ENCODE peak calls at places on chromosomes 12 and 14, in seven cellular contexts. L, Y, J, N, O, F and K are unnamed samples. For H3K4me1, the result is how much of the 10 kb centered on the place peaks cover.

GRCh38 chr14:68939893-68940613 is 39.0 kb downstream of the ACTN1 start:
- DNase-seq in L (peak), Y (peak), J (peak), N (peak), O (peak), F (peak), K (peak)

GRCh38 chr12:75086086-75087038 is 123.3 kb downstream of the KCNC2 start:
- DNase-seq in L (peak), Y (no peak), J (no peak), N (no peak), O (no peak), F (no peak), K (no peak)

GRCh38 chr14:53517276-53517960 is 364.3 kb upstream of the DDHD1 start:
- DNase-seq in L (no peak), Y (no peak), J (no peak), N (no peak), O (no peak), F (no peak), K (no peak)

GRCh38 chr14:95235351-95235750 is 78.0 kb upstream of the DICER1 start:
- DNase-seq in L (no peak), Y (no peak), J (no peak), N (no peak), O (no peak), F (no peak), K (no peak)

GRCh38 chr14:50311337-50311973 is 574 bp downstream of the L2HGDH start:
- DNase-seq in L (no peak), Y (no peak), J (no peak), N (no peak), O (no peak), F (no peak), K (no peak)

GRCh38 chr14:68634346-68634745 is 158.5 kb downstream of the ZFP36L1 start:
- DNase-seq in L (no peak), Y (no peak), J (no peak), N (peak), O (no peak), F (no peak), K (no peak)

GRCh38 chr12:101806280-101806679 is 24.5 kb downstream of the GNPTAB start:
- DNase-seq in L (no peak), Y (no peak), J (no peak), N (no peak), O (no peak), F (no peak), K (no peak)

GRCh38 chr14:69037790-69038448 is 58.8 kb upstream of the ACTN1 start:
- DNase-seq in L (no peak), Y (no peak), J (no peak), N (no peak), O (no peak), F (no peak), K (no peak)

GRCh38 chr12:55757701-55758100 is 14.8 kb downstream of the GDF11 start:
- DNase-seq in L (no peak), Y (no peak), J (no peak), N (no peak), O (no peak), F (no peak), K (no peak)

GRCh38 chr14:104388631-104389325 is 190.8 kb upstream of the C14orf180 start:
- DNase-seq in L (no peak), Y (no peak), J (no peak), N (no peak), O (no peak), F (no peak), K (no peak)

GRCh38 chr12:9135903-9136310 is 20.2 kb upstream of the A2M start:
- DNase-seq in L (no peak), Y (no peak), J (no peak), N (no peak), O (no peak), F (no peak), K (no peak)

DNA sequence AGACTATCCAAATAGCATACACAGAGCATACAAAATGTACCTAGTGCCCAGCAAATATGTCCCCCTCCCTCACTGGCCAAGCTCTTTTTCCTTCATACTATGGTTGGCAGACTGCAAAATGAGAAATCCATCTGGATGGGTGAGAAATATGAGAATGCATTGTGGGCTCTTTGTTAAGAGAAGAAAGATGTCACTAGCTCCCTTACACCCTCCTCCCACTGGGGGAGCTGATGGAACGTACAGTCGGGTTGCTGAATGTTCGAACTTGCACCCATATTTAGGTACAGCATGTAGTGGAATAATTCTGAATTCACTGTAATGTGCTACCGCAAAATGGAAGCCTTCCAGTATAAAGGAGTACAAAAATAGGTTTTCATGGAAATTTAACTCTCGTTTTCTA is 377.5 kb downstream of the GRIN2B start:
- DNase-seq in L (no peak), Y (no peak), J (no peak), N (no peak), O (no peak), F (no peak), K (no peak)
- TF ChIP-seq CTCF in L (no peak), Y (no peak), J (no peak), N (no peak), O (no peak), F (no peak), K (no peak)

DNA sequence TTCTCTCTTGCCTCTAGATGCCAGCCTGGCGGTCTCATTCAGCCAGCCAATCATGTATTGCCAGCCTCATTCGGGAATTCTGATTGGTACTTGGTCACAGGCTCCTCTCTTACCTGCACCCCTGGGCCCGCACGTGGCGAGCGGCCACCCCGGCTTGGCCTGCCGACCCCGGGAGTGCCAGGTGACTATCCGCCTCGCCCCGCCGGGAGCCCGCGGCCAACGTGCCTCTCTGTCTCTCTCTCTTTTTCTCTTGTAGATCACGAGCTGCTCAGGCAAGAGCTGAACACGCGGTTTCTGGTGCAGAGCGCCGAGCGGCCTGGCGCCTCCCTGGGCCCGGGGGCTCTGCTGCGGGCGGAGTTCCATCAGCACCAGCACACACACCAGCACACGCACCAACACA is 39.3 kb downstream of the LRCOL1 start:
- DNase-seq in L (no peak), Y (no peak), J (no peak), N (no peak), O (no peak), F (no peak), K (no peak)
- H3K4me1 ChIP-seq in L (under half), Y (under half), J (under half), N (under half), O (under half), F (under half), K (under half)

GRCh38 chr14:91837076-91837475 is 30.3 kb downstream of the TC2N start:
- DNase-seq in L (peak), Y (no peak), J (no peak), N (no peak), O (no peak), F (no peak), K (no peak)
- H3K4me3 ChIP-seq in L (no peak), Y (peak), J (peak), N (peak), O (peak), F (peak), K (peak)

GRCh38 chr14:99034711-99035171 is 237.3 kb downstream of the BCL11B start:
- DNase-seq in L (no peak), Y (no peak), J (no peak), N (no peak), O (no peak), F (no peak), K (no peak)
- TF ChIP-seq CTCF in L (no peak), Y (no peak), J (no peak), N (no peak), O (no peak), F (no peak), K (no peak)

DNA sequence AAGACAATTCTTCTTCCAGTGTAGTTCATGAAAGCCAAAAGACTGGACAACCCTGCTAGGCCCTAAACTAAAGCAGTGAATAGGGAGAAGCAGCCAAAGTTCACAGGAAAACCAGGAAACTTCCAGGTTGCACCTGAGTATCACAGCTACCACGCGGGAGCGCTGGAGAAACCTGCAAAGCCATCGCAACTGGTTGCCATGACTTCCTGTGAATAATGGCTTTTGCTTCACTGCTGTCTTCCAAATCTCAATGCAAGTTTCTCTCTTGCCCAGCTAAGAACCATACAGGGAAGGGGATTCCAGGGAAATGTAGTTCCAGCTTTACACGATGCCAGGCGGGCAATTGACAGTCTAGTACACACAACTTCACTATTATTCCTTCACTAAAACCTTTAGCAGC is 114.1 kb downstream of the GXYLT1 start:
- DNase-seq in L (no peak), Y (no peak), J (no peak), N (no peak), O (no peak), F (no peak), K (no peak)
- H3K4me1 ChIP-seq in L (under half), Y (under half), J (under half), N (under half), O (under half), F (under half), K (under half)

DNA sequence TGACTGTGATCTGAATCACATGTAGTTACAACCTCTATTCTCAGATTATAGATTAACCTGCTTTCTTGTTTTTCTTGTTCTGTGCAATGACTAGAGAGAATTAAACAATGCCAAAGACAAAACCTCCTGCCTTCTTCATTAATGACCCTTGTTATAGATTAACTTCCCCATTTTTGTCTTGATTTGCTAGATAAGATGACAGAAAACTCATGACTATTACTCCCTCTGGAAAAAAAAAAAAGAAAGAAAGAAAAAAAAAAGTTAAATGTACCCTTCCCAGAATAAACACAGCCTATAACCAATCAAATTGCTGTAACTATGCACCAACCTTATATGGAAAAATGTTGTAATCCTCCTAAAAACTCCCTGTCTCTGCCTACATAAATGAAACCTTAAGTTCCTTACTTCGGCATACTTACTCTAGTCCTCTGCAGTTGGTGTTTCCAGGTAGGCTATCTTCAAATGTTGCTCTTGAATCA is 41.1 kb upstream of the PCED1B start:
- DNase-seq in L (no peak), Y (no peak), J (no peak), N (no peak), O (no peak), F (no peak), K (no peak)
- H3K4me3 ChIP-seq in L (no peak), Y (no peak), J (no peak), N (no peak), O (no peak), F (no peak), K (no peak)

DNA sequence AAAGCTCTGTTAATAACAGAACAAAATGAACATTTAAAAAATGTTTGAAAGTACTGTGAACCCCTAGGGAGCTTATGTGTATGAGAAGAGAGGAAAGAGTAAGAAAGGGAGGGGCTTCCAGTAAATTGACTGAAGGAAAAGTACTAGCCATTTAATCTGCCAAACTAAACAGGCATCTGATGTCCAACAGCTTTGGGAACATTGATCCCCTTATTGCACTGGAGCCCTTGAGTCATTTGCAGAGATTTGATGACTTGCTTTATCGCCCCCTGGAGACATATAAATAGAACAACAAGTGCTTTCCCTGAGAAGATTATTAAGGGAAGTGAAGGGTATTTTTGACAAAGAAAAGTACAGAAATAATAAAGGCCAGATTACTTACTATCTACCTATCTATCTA is 319.3 kb upstream of the NOVA1 start:
- DNase-seq in L (peak), Y (no peak), J (no peak), N (no peak), O (no peak), F (no peak), K (no peak)
- TF ChIP-seq CTCF in L (peak), Y (no peak), J (peak), N (peak), O (peak), F (no peak), K (peak)

GRCh38 chr14:23146423-23146910 is 27.4 kb upstream of the CEBPE start:
- DNase-seq in L (no peak), Y (no peak), J (no peak), N (no peak), O (no peak), F (no peak), K (peak)

GRCh38 chr14:23146980-23147379 is 27.9 kb upstream of the CEBPE start:
- DNase-seq in L (no peak), Y (no peak), J (no peak), N (no peak), O (no peak), F (no peak), K (no peak)

GRCh38 chr14:23148596-23149249 is 29.7 kb upstream of the CEBPE start:
- DNase-seq in L (no peak), Y (no peak), J (no peak), N (peak), O (no peak), F (no peak), K (no peak)

GRCh38 chr14:23145794-23146422 is 26.9 kb upstream of the CEBPE start:
- DNase-seq in L (no peak), Y (no peak), J (no peak), N (peak), O (no peak), F (no peak), K (peak)

DNA sequence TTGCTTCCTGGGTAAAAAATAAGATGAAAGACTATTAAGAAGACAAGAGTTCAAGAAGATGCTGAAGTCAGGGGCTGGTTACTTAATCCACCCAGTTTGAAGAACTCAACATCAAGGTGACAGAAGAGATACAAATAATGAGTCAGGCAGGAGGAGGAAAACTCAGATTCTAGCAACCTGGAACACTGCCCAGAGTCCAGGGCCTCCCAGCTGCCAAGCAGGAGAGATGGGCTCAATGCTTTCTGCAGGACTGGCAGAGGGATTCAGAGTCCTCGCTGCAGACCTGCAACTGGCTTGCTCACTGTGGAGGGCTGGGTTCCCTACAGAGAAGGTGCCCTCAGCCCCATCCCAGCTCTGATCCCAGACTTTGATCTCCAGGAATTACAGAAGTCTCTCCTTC is 28.6 kb upstream of the CEBPE start:
- DNase-seq in L (peak), Y (peak), J (no peak), N (peak), O (no peak), F (no peak), K (no peak)
- H3K4me1 ChIP-seq in L (under half), Y (under half), J (under half), N (under half), O (half or more), F (under half), K (under half)

GRCh38 chr14:31244626-31245025 is 37.0 kb upstream of the HECTD1 start:
- DNase-seq in L (no peak), Y (no peak), J (no peak), N (no peak), O (no peak), F (no peak), K (no peak)

GRCh38 chr14:31243860-31244259 is 36.3 kb upstream of the HECTD1 start:
- DNase-seq in L (no peak), Y (no peak), J (peak), N (no peak), O (no peak), F (no peak), K (no peak)

GRCh38 chr14:31239673-31240072 is 32.1 kb upstream of the HECTD1 start:
- DNase-seq in L (no peak), Y (no peak), J (no peak), N (no peak), O (no peak), F (no peak), K (no peak)

DNA sequence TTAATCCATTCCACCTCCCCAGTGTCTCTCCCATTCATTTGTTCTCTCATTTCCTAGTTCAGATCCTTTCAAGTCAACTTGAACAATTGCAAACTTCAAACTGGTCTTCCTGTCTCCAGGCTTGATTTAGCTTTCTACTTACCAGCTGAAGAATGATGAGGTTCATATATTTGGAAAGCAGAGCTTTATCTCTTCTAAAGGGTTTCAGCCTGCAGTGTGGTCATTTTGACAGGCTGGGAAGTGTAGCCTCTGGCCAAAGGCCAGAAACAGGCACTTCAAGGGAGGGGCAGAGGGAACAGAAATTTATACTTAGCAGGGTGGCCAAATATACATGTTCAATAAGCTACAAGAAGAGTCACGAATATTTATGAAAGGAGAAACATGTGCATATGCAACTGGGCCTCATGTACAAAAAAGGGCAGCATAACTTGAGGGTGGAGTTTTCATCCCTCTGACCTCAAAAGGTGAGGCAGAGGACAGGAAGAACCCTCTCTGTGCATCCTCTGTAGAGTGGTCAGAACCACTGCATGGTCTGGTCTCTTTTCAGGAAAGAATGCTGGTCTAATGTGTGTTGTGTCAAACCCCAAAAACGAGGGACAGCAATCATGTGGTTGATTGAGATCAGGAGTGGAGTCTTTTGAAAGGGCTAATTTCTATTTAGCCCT is 34.0 kb upstream of the HECTD1 start:
- DNase-seq in L (no peak), Y (no peak), J (no peak), N (no peak), O (no peak), F (no peak), K (no peak)
- H3K4me3 ChIP-seq in L (no peak), Y (no peak), J (peak), N (no peak), O (peak), F (no peak), K (no peak)

DNA sequence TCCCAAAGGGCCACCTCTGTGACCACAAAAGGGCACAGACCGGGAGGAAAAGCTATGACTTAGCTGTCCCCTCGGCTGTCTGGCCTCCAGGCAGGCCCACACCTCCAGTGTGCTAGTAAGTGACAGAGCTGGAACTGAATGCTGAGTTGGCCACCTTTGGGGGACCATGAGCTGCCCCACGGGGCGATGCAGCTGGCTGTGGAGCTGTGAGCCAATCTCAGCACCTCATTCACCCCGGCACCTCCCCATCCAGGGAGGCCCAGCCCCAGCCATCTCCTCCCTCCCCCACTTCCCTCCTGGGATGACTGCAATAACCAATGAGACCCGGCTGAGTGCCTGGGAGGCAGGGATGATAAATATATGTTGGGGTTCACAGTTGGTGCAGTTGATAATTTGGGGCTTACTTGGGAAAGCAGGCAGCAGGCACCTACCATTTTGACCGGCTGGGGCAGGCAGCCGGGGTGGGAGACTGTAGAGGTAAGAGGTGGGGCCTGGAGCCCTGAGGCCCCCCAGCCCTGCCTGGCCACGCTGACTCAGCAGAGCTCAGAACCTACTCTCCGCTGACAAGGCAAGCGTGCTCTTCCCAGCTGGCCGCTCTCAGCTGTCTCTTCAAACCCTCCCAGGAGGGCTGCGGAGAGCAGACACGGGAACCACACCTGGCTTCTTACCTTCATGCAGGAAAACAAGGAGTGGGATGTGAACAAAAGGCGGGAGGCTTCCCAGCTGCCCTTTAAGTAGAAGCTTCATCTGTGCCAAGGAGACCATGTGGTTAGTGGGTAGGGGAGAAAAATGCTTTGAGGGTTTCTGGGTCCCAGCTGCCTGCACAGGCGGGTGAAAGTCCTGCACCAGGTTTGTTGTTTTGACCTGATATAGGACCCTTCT is 12.4 kb upstream of the TESC start:
- DNase-seq in L (peak), Y (no peak), J (no peak), N (no peak), O (no peak), F (no peak), K (no peak)
- TF ChIP-seq CTCF in L (no peak), Y (no peak), J (no peak), N (no peak), O (no peak), F (no peak), K (no peak)